ENCODE peak calls at places on chromosomes 5 and 9, in six cellular contexts. Z is heart left ventricle, Q is T-helper 17 cell, V is fibroblast of lung, L is lower lobe of right lung, E is adipocyte. T is an unnamed sample.

GRCh38 chr5:80192507-80193241 is 63.2 kb downstream of the SERINC5 start:
- DNase-seq in E (peak; percentile 17), L (no peak), V (no peak), Q (no peak), Z (peak; percentile 58), T (no peak)

GRCh38 chr5:33381243-33381642 is 59.5 kb upstream of the TARS1 start:
- DNase-seq in V (no peak), Q (no peak), L (no peak), Z (no peak), E (no peak), T (no peak)

GRCh38 chr5:1834721-1835425 is 33.7 kb downstream of the NDUFS6 start:
- DNase-seq in Z (peak; percentile 10), E (no peak), L (no peak), V (no peak), Q (no peak), T (no peak)

GRCh38 chr5:148374693-148375360 is 8.9 kb upstream of the FBXO38 start:
- DNase-seq in Q (no peak), Z (peak; percentile 26), V (peak; percentile 79), E (peak; percentile 85), L (peak; percentile 41), T (no peak)

GRCh38 chr9:89500008-89500407 is 2.1 kb upstream of the SEMA4D start:
- DNase-seq in Q (no peak), L (no peak), Z (no peak), V (no peak), E (no peak), T (no peak)

GRCh38 chr9:35010351-35010958 is 20.9 kb downstream of the DNAJB5 start:
- DNase-seq in Z (no peak), Q (no peak), V (no peak), L (no peak), E (no peak), T (no peak)

GRCh38 chr9:98019098-98019497 is 36.0 kb downstream of the ANP32B start:
- DNase-seq in E (no peak), V (no peak), Q (no peak), L (no peak), Z (no peak), T (no peak)

GRCh38 chr5:34045996-34046395 is 3.0 kb upstream of the C1QTNF3 start:
- DNase-seq in Z (no peak), V (peak; percentile 66), Q (no peak), E (peak; percentile 61), L (no peak), T (no peak)

GRCh38 chr5:142014911-142015584 is 2.2 kb upstream of the GNPDA1 start:
- DNase-seq in E (peak; percentile 83), Q (no peak), V (peak; percentile 54), Z (no peak), L (no peak), T (no peak)

GRCh38 chr9:105296889-105297288 is 52.4 kb downstream of the SLC44A1 start:
- DNase-seq in E (peak; percentile 97), V (peak; percentile 85), L (no peak), Z (no peak), Q (no peak), T (no peak)

GRCh38 chr5:14231156-14231555 is 88.0 kb downstream of the TRIO start:
- DNase-seq in L (no peak), Q (no peak), E (no peak), Z (no peak), V (peak; percentile 28), T (no peak)

GRCh38 chr5:149885512-149885911 is 59.1 kb downstream of the PDE6A start:
- DNase-seq in L (no peak), Q (no peak), E (no peak), V (no peak), Z (no peak), T (no peak)

GRCh38 chr5:83718936-83719495 is 1.6 kb downstream of the HAPLN1 start:
- DNase-seq in L (no peak), E (no peak), V (no peak), Z (no peak), Q (no peak), T (no peak)

DNA sequence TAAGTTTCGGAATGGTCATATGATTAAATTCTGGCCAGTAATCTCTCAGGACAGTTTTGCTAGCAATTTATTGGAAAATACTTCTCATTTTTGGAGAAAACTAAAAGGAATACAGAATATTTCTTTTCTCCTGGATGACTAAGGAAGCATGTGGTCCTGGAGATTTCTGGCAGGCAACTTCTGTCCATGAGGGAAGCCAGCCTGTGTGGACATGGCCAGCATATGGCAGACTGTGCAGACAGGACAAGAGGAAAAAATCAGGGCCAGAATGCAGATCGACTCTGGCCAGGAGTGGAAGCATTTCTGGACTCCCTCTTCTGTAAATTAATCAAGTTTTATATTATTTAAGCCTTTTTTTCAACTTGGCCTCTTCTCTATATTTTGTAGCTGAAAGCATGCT is 100.4 kb upstream of the CDH18 start:
- DNase-seq in Q (no peak), E (no peak), L (no peak), V (peak; percentile 36), Z (no peak), T (no peak)
- H3K9me3 ChIP-seq in Q (no peaks in the 10 kb centered on the region), E (peaks cover 7% of the 10 kb centered on the region), L (no peaks in the 10 kb centered on the region), V (no peaks in the 10 kb centered on the region), Z (peaks cover 11% of the 10 kb centered on the region), T (no peaks in the 10 kb centered on the region)

DNA sequence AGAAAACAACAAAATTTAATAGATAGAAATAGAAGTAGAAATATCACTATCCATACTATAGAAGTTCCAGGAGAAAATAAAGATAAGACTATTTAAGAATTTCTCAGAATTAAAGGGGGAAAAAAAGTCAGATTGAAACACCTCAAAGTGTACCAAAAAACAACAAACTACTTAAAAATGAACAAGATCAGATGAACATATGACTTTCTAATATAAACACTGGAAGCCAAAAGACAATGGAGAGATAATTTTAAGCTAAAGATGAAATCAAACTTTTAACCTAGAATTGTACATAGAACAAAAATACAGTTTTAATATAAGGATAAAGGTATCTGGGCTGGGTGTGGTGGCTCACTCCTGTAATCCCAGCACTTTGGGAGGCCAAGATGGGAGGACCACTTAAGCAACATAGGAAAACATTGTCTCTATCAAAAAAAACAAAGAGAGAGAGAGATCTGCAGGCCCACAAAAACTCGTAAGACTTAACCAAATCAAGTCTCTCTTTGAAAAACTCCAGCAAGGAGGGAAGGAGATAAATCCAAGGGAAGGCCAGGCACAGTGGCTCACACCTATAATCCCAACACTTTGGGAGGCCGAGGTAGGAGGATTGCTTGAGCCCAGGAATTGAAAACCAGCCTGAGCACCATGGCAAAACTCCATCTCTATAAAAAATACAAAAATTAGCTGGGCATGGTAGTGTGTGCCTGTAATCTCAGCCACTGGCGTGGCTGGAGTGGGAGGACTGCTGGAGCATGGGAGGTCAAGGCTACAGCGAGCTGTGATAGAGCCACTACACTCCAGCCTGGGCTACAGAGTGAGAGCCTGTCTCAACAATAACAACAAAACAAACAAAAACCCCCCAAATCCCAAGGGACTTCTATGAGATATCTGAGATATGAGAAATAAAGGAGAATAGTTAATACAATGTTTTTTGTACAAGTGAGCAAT is 32.4 kb downstream of the ABHD17B start:
- DNase-seq in Q (no peak), L (no peak), Z (no peak), V (no peak), E (no peak), T (no peak)
- H3K9me3 ChIP-seq in Q (peaks cover 9% of the 10 kb centered on the region), L (peaks cover 28% of the 10 kb centered on the region), Z (peaks cover 55% of the 10 kb centered on the region), V (no peaks in the 10 kb centered on the region), E (peaks cover 39% of the 10 kb centered on the region), T (peaks cover 18% of the 10 kb centered on the region)

GRCh38 chr5:252546-252945 is 18.9 kb upstream of the PDCD6 start:
- DNase-seq in Z (no peak), V (no peak), E (no peak), L (no peak), Q (no peak), T (no peak)
- H3K9me3 ChIP-seq in Z (no peaks in the 10 kb centered on the region), V (no peaks in the 10 kb centered on the region), E (no peaks in the 10 kb centered on the region), L (no peaks in the 10 kb centered on the region), Q (no peaks in the 10 kb centered on the region), T (peaks cover 2% of the 10 kb centered on the region)

DNA sequence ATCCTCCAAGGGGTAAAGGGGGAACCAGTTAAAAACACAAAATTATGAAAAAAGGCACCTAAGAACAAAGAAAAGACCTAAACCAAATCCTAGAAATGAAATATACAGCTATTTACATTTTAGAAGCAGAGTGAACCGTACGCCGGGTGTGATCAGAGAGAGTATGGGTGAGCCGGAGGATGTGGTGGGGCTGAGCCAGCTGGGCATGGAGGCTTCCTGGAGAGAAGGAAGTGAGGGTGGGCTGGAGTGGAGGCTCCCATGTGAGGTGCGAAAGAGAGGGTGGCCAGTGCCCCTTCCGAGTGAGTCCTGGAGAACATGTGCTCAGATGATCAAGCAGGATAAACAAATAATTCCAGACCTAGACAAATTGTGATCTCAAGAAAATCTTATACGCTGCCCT is 111.6 kb downstream of the CACNA1B start:
- DNase-seq in Z (no peak), E (no peak), Q (no peak), L (no peak), V (no peak), T (no peak)
- H3K9me3 ChIP-seq in Z (no peaks in the 10 kb centered on the region), E (peaks cover 3% of the 10 kb centered on the region), Q (no peaks in the 10 kb centered on the region), L (no peaks in the 10 kb centered on the region), V (no peaks in the 10 kb centered on the region), T (no peaks in the 10 kb centered on the region)

GRCh38 chr9:122477346-122477745 is 380 bp downstream of the OR1J1 start:
- DNase-seq in E (no peak), Z (no peak), V (no peak), Q (no peak), L (no peak), T (no peak)
- H3K9me3 ChIP-seq in E (no peaks in the 10 kb centered on the region), Z (no peaks in the 10 kb centered on the region), V (no peaks in the 10 kb centered on the region), Q (no peaks in the 10 kb centered on the region), L (no peaks in the 10 kb centered on the region), T (no peaks in the 10 kb centered on the region)

GRCh38 chr5:3393122-3393963 is 202.3 kb upstream of the IRX1 start:
- DNase-seq in E (no peak), Q (no peak), V (no peak), Z (no peak), L (no peak), T (no peak)

GRCh38 chr5:3394046-3394597 is 201.5 kb upstream of the IRX1 start:
- DNase-seq in E (no peak), Q (no peak), Z (no peak), L (no peak), V (no peak), T (no peak)

GRCh38 chr5:3391210-3391609 is 204.4 kb upstream of the IRX1 start:
- DNase-seq in Q (no peak), V (no peak), L (no peak), Z (no peak), E (no peak), T (no peak)

GRCh38 chr5:3392306-3392939 is 203.2 kb upstream of the IRX1 start:
- DNase-seq in Q (no peak), V (no peak), E (no peak), Z (no peak), L (no peak), T (no peak)

GRCh38 chr5:3394877-3395599 is 200.6 kb upstream of the IRX1 start:
- DNase-seq in Z (peak; percentile 64), V (no peak), L (no peak), Q (no peak), E (no peak), T (no peak)
- H3K9me3 ChIP-seq in Z (peaks cover 16% of the 10 kb centered on the region), V (no peaks in the 10 kb centered on the region), L (peaks cover 12% of the 10 kb centered on the region), Q (no peaks in the 10 kb centered on the region), E (peaks cover 11% of the 10 kb centered on the region), T (no peaks in the 10 kb centered on the region)

GRCh38 chr9:123723135-123723875 is 206.6 kb downstream of the DENND1A start:
- DNase-seq in Z (no peak), V (no peak), E (no peak), Q (no peak), L (no peak), T (no peak)
- H3K9me3 ChIP-seq in Z (peaks cover 12% of the 10 kb centered on the region), V (no peaks in the 10 kb centered on the region), E (peaks cover 6% of the 10 kb centered on the region), Q (no peaks in the 10 kb centered on the region), L (peaks cover 6% of the 10 kb centered on the region), T (peaks cover 21% of the 10 kb centered on the region)

T was measured in GM12878.